ENCODE peak calls at places on chromosome 18, in ten cellular contexts. One of them, this sample, is unnamed.
A peak's percentile ranks its signal among the peaks of the same experiment; 100 is the strongest.

GRCh38 chr18:62637807-62638687 is 77.3 kb upstream of the PHLPP1 start:
- DNase-seq in spleen: no peak
- DNase-seq in K562: peak; percentile 69
- DNase-seq in IMR-90: peak; percentile 6
- DNase-seq in body of pancreas: peak; percentile 19
- DNase-seq in A549: peak; percentile 31
- DNase-seq in heart left ventricle: no peak
- DNase-seq in uterus: no peak
- DNase-seq in HCT116: peak; percentile 44
- DNase-seq in breast epithelium: no peak
- DNase-seq in this sample: peak; percentile 66

GRCh38 chr18:995641-996040 is 91.0 kb downstream of the ADCYAP1 start:
- DNase-seq in spleen: no peak
- DNase-seq in K562: no peak
- DNase-seq in IMR-90: peak; percentile 7
- DNase-seq in body of pancreas: no peak
- DNase-seq in A549: no peak
- DNase-seq in heart left ventricle: no peak
- DNase-seq in uterus: no peak
- DNase-seq in HCT116: no peak
- DNase-seq in breast epithelium: no peak
- DNase-seq in this sample: no peak

GRCh38 chr18:32549248-32549842 is 78.7 kb upstream of the GAREM1 start:
- DNase-seq in spleen: no peak
- DNase-seq in K562: peak; percentile 46
- DNase-seq in IMR-90: peak; percentile 34
- DNase-seq in body of pancreas: peak; percentile 65
- DNase-seq in A549: peak; percentile 46
- DNase-seq in heart left ventricle: no peak
- DNase-seq in uterus: peak; percentile 27
- DNase-seq in HCT116: peak; percentile 50
- DNase-seq in breast epithelium: no peak
- DNase-seq in this sample: peak; percentile 18

GRCh38 chr18:44803019-44803650 is 122.4 kb downstream of the SETBP1 start:
- DNase-seq in spleen: no peak
- DNase-seq in K562: no peak
- DNase-seq in IMR-90: peak; percentile 53
- DNase-seq in body of pancreas: peak; percentile 77
- DNase-seq in A549: no peak
- DNase-seq in heart left ventricle: no peak
- DNase-seq in uterus: peak; percentile 62
- DNase-seq in HCT116: no peak
- DNase-seq in breast epithelium: no peak
- DNase-seq in this sample: no peak

GRCh38 chr18:26405190-26405781 is 143.1 kb downstream of the KCTD1 start:
- DNase-seq in spleen: no peak
- DNase-seq in K562: no peak
- DNase-seq in IMR-90: peak; percentile 53
- DNase-seq in body of pancreas: peak; percentile 44
- DNase-seq in A549: peak; percentile 68
- DNase-seq in heart left ventricle: no peak
- DNase-seq in uterus: no peak
- DNase-seq in HCT116: peak; percentile 36
- DNase-seq in breast epithelium: no peak
- DNase-seq in this sample: peak; percentile 12

GRCh38 chr18:25875574-25875973 is 214.8 kb downstream of the SS18 start:
- DNase-seq in spleen: no peak
- DNase-seq in K562: no peak
- DNase-seq in IMR-90: no peak
- DNase-seq in body of pancreas: no peak
- DNase-seq in A549: no peak
- DNase-seq in heart left ventricle: no peak
- DNase-seq in uterus: no peak
- DNase-seq in HCT116: no peak
- DNase-seq in breast epithelium: no peak
- DNase-seq in this sample: no peak

GRCh38 chr18:8426401-8426800 is 182.8 kb upstream of the RAB12 start:
- DNase-seq in spleen: no peak
- DNase-seq in K562: peak; percentile 49
- DNase-seq in IMR-90: no peak
- DNase-seq in body of pancreas: no peak
- DNase-seq in A549: peak; percentile 12
- DNase-seq in heart left ventricle: no peak
- DNase-seq in uterus: no peak
- DNase-seq in HCT116: peak; percentile 16
- DNase-seq in breast epithelium: no peak
- DNase-seq in this sample: peak; percentile 38

GRCh38 chr18:26708814-26709717 is 156.4 kb downstream of the AQP4 start:
- DNase-seq in spleen: no peak
- DNase-seq in K562: no peak
- DNase-seq in IMR-90: no peak
- DNase-seq in body of pancreas: no peak
- DNase-seq in A549: no peak
- DNase-seq in heart left ventricle: no peak
- DNase-seq in uterus: no peak
- DNase-seq in HCT116: no peak
- DNase-seq in breast epithelium: no peak
- DNase-seq in this sample: no peak

GRCh38 chr18:63917831-63918230 is 10.1 kb downstream of the SERPINB10 start:
- DNase-seq in spleen: no peak
- DNase-seq in K562: no peak
- DNase-seq in IMR-90: no peak
- DNase-seq in body of pancreas: no peak
- DNase-seq in A549: no peak
- DNase-seq in heart left ventricle: no peak
- DNase-seq in uterus: no peak
- DNase-seq in HCT116: no peak
- DNase-seq in breast epithelium: no peak
- DNase-seq in this sample: no peak

GRCh38 chr18:21257383-21257782 is 15.4 kb downstream of the GREB1L start:
- DNase-seq in spleen: no peak
- DNase-seq in K562: no peak
- DNase-seq in IMR-90: peak; percentile 2
- DNase-seq in body of pancreas: no peak
- DNase-seq in A549: peak; percentile 1
- DNase-seq in heart left ventricle: no peak
- DNase-seq in uterus: no peak
- DNase-seq in HCT116: no peak
- DNase-seq in breast epithelium: no peak
- DNase-seq in this sample: no peak

GRCh38 chr18:64276736-64277135 is 127.8 kb upstream of the LINC00305 start:
- DNase-seq in spleen: no peak
- DNase-seq in K562: no peak
- DNase-seq in IMR-90: no peak
- DNase-seq in body of pancreas: no peak
- DNase-seq in A549: no peak
- DNase-seq in heart left ventricle: no peak
- DNase-seq in uterus: no peak
- DNase-seq in HCT116: no peak
- DNase-seq in breast epithelium: no peak
- DNase-seq in this sample: no peak

GRCh38 chr18:24018299-24018910 is 3.9 kb downstream of the TTC39C start:
- DNase-seq in spleen: no peak
- DNase-seq in K562: no peak
- DNase-seq in IMR-90: no peak
- DNase-seq in body of pancreas: no peak
- DNase-seq in A549: no peak
- DNase-seq in heart left ventricle: no peak
- DNase-seq in uterus: no peak
- DNase-seq in HCT116: no peak
- DNase-seq in breast epithelium: no peak
- DNase-seq in this sample: no peak
- TF ChIP-seq POLR2A in spleen: no peak
- TF ChIP-seq POLR2A in K562: no peak
- TF ChIP-seq POLR2A in IMR-90: no peak
- TF ChIP-seq POLR2A in body of pancreas: no peak
- TF ChIP-seq POLR2A in A549: no peak
- TF ChIP-seq POLR2A in heart left ventricle: no peak
- TF ChIP-seq POLR2A in uterus: no peak
- TF ChIP-seq POLR2A in HCT116: no peak
- TF ChIP-seq POLR2A in breast epithelium: no peak
- TF ChIP-seq POLR2A in this sample: no peak

GRCh38 chr18:47930086-47930843 is at the start of gene SMAD2:
- DNase-seq in spleen: peak; percentile 97
- DNase-seq in K562: peak; percentile 76
- DNase-seq in IMR-90: peak; percentile 35
- DNase-seq in body of pancreas: peak; percentile 84
- DNase-seq in A549: peak; percentile 89
- DNase-seq in heart left ventricle: peak; percentile 93
- DNase-seq in uterus: peak; percentile 74
- DNase-seq in HCT116: peak; percentile 60
- DNase-seq in breast epithelium: peak; percentile 76
- DNase-seq in this sample: peak; percentile 96
- TF ChIP-seq POLR2A in spleen: peak; percentile 22
- TF ChIP-seq POLR2A in K562: peak; percentile 48
- TF ChIP-seq POLR2A in IMR-90: no peak
- TF ChIP-seq POLR2A in body of pancreas: peak; percentile 60
- TF ChIP-seq POLR2A in A549: peak; percentile 54
- TF ChIP-seq POLR2A in heart left ventricle: no peak
- TF ChIP-seq POLR2A in uterus: no peak
- TF ChIP-seq POLR2A in HCT116: no peak
- TF ChIP-seq POLR2A in breast epithelium: no peak
- TF ChIP-seq POLR2A in this sample: no peak

GRCh38 chr18:57621252-57621607 is 406 bp downstream of the NARS1 start:
- DNase-seq in spleen: no peak
- DNase-seq in K562: no peak
- DNase-seq in IMR-90: no peak
- DNase-seq in body of pancreas: no peak
- DNase-seq in A549: no peak
- DNase-seq in heart left ventricle: no peak
- DNase-seq in uterus: no peak
- DNase-seq in HCT116: no peak
- DNase-seq in breast epithelium: no peak
- DNase-seq in this sample: peak; percentile 84

GRCh38 chr18:57619881-57620280 is 1.8 kb downstream of the NARS1 start:
- DNase-seq in spleen: no peak
- DNase-seq in K562: no peak
- DNase-seq in IMR-90: no peak
- DNase-seq in body of pancreas: no peak
- DNase-seq in A549: no peak
- DNase-seq in heart left ventricle: no peak
- DNase-seq in uterus: no peak
- DNase-seq in HCT116: no peak
- DNase-seq in breast epithelium: no peak
- DNase-seq in this sample: no peak

GRCh38 chr18:57627488-57627887 is 5.9 kb upstream of the NARS1 start:
- DNase-seq in spleen: no peak
- DNase-seq in K562: no peak
- DNase-seq in IMR-90: peak; percentile 47
- DNase-seq in body of pancreas: no peak
- DNase-seq in A549: no peak
- DNase-seq in heart left ventricle: no peak
- DNase-seq in uterus: no peak
- DNase-seq in HCT116: no peak
- DNase-seq in breast epithelium: no peak
- DNase-seq in this sample: no peak

GRCh38 chr18:57629399-57629798 is 7.8 kb upstream of the NARS1 start:
- DNase-seq in spleen: no peak
- DNase-seq in K562: no peak
- DNase-seq in IMR-90: no peak
- DNase-seq in body of pancreas: no peak
- DNase-seq in A549: no peak
- DNase-seq in heart left ventricle: no peak
- DNase-seq in uterus: no peak
- DNase-seq in HCT116: no peak
- DNase-seq in breast epithelium: no peak
- DNase-seq in this sample: no peak

DNA sequence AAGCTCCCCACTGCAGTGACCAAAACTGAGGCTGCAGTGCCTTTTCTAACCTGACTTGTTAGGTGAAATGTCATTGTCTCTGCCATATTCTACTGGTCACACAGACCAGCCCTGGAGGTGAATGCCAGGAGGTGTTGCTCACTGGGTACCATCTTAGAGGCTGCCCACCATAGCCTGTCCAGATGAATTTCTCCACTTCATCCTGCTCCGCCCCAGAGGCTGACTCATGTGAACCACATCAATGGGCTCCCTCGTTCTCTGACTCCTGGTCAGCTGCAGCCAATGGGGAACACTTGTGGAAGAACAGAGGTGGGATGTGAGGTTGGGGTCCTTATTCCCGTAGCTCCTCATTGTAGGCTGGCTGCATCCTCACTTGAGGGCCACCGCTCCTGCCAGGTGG is 3.4 kb upstream of the NARS1 start:
- DNase-seq in spleen: no peak
- DNase-seq in K562: no peak
- DNase-seq in IMR-90: peak; percentile 52
- DNase-seq in body of pancreas: no peak
- DNase-seq in A549: peak; percentile 19
- DNase-seq in heart left ventricle: no peak
- DNase-seq in uterus: no peak
- DNase-seq in HCT116: peak; percentile 15
- DNase-seq in breast epithelium: no peak
- DNase-seq in this sample: no peak
- TF ChIP-seq POLR2A in spleen: no peak
- TF ChIP-seq POLR2A in K562: no peak
- TF ChIP-seq POLR2A in IMR-90: no peak
- TF ChIP-seq POLR2A in body of pancreas: no peak
- TF ChIP-seq POLR2A in A549: no peak
- TF ChIP-seq POLR2A in heart left ventricle: no peak
- TF ChIP-seq POLR2A in uterus: no peak
- TF ChIP-seq POLR2A in HCT116: no peak
- TF ChIP-seq POLR2A in breast epithelium: no peak
- TF ChIP-seq POLR2A in this sample: no peak

GRCh38 chr18:3119401-3120323 is 100.1 kb downstream of the MYOM1 start:
- DNase-seq in spleen: no peak
- DNase-seq in K562: no peak
- DNase-seq in IMR-90: no peak
- DNase-seq in body of pancreas: peak; percentile 53
- DNase-seq in A549: peak; percentile 65
- DNase-seq in heart left ventricle: no peak
- DNase-seq in uterus: no peak
- DNase-seq in HCT116: no peak
- DNase-seq in breast epithelium: no peak
- DNase-seq in this sample: peak; percentile 34

GRCh38 chr18:3118195-3119010 is 101.4 kb downstream of the MYOM1 start:
- DNase-seq in spleen: no peak
- DNase-seq in K562: no peak
- DNase-seq in IMR-90: no peak
- DNase-seq in body of pancreas: peak; percentile 28
- DNase-seq in A549: no peak
- DNase-seq in heart left ventricle: no peak
- DNase-seq in uterus: no peak
- DNase-seq in HCT116: no peak
- DNase-seq in breast epithelium: no peak
- DNase-seq in this sample: no peak

GRCh38 chr18:3115430-3116025 is 102.6 kb upstream of the LPIN2 start:
- DNase-seq in spleen: no peak
- DNase-seq in K562: no peak
- DNase-seq in IMR-90: no peak
- DNase-seq in body of pancreas: no peak
- DNase-seq in A549: no peak
- DNase-seq in heart left ventricle: no peak
- DNase-seq in uterus: no peak
- DNase-seq in HCT116: no peak
- DNase-seq in breast epithelium: no peak
- DNase-seq in this sample: no peak

GRCh38 chr18:3120356-3120755 is 99.4 kb downstream of the MYOM1 start:
- DNase-seq in spleen: no peak
- DNase-seq in K562: no peak
- DNase-seq in IMR-90: no peak
- DNase-seq in body of pancreas: no peak
- DNase-seq in A549: no peak
- DNase-seq in heart left ventricle: no peak
- DNase-seq in uterus: no peak
- DNase-seq in HCT116: no peak
- DNase-seq in breast epithelium: no peak
- DNase-seq in this sample: no peak

GRCh38 chr18:3117493-3118192 is 102.1 kb downstream of the MYOM1 start:
- DNase-seq in spleen: no peak
- DNase-seq in K562: no peak
- DNase-seq in IMR-90: no peak
- DNase-seq in body of pancreas: peak; percentile 67
- DNase-seq in A549: peak; percentile 82
- DNase-seq in heart left ventricle: no peak
- DNase-seq in uterus: no peak
- DNase-seq in HCT116: no peak
- DNase-seq in breast epithelium: no peak
- DNase-seq in this sample: no peak
- TF ChIP-seq POLR2A in spleen: no peak
- TF ChIP-seq POLR2A in K562: no peak
- TF ChIP-seq POLR2A in IMR-90: no peak
- TF ChIP-seq POLR2A in body of pancreas: peak; percentile 40
- TF ChIP-seq POLR2A in A549: no peak
- TF ChIP-seq POLR2A in heart left ventricle: no peak
- TF ChIP-seq POLR2A in uterus: no peak
- TF ChIP-seq POLR2A in HCT116: no peak
- TF ChIP-seq POLR2A in breast epithelium: no peak
- TF ChIP-seq POLR2A in this sample: no peak

This sample was measured in erythroblast.